ENCODE peak calls at places on chromosomes 2 and 18, in eight cellular contexts. J is cardiac fibroblast, O is cardiac muscle cell, T is GM13976, Q is natural killer cell, G is astrocyte of the spinal cord, S is GM10248, K is GM23338. X is an unnamed sample.
A peak's percentile ranks its signal among the peaks of the same experiment; 100 is the strongest.

GRCh38 chr2:143740431-143740830 is 611.2 kb downstream of the ARHGAP15 start:
- DNase-seq in K (no peak), S (no peak), Q (no peak), J (no peak), T (no peak), O (no peak), G (no peak), X (no peak)

GRCh38 chr18:10948421-10948820 is 200.9 kb downstream of the PIEZO2 start:
- DNase-seq in S (no peak), J (no peak), O (no peak), T (no peak), G (no peak), Q (no peak), K (no peak), X (no peak)

GRCh38 chr18:69161383-69162028 is 239.2 kb upstream of the DOK6 start:
- DNase-seq in O (peak; percentile 28), T (no peak), J (peak; percentile 51), S (no peak), G (peak; percentile 29), Q (no peak), K (no peak), X (no peak)

GRCh38 chr2:145066795-145067194 is 546.9 kb upstream of the ZEB2 start:
- DNase-seq in S (no peak), G (no peak), K (no peak), O (no peak), J (no peak), T (no peak), Q (no peak), X (no peak)

GRCh38 chr2:241563981-241564595 is 5.5 kb downstream of the BOK start:
- DNase-seq in T (no peak), Q (no peak), J (no peak), O (no peak), G (no peak), K (no peak), S (no peak), X (no peak)

GRCh38 chr2:79935771-79936657 is 368.5 kb downstream of the LRRTM1 start:
- DNase-seq in Q (no peak), O (peak; percentile 72), K (peak; percentile 92), G (peak; percentile 46), J (peak; percentile 78), S (no peak), T (no peak), X (no peak)

GRCh38 chr18:48827321-48828200 is 123.2 kb downstream of the SMAD7 start:
- DNase-seq in K (peak; percentile 76), S (no peak), J (peak; percentile 56), Q (no peak), T (no peak), O (peak; percentile 84), G (peak; percentile 91), X (no peak)

GRCh38 chr2:119428488-119429224 is 3.0 kb upstream of the TMEM37 start:
- DNase-seq in T (no peak), K (no peak), O (peak; percentile 68), S (no peak), J (no peak), G (no peak), Q (no peak), X (no peak)

GRCh38 chr2:26471278-26471677 is 6.6 kb downstream of the OTOF start:
- DNase-seq in T (no peak), K (peak; percentile 50), J (no peak), Q (no peak), S (no peak), O (no peak), G (no peak), X (no peak)

GRCh38 chr2:71923887-71924533 is 223.7 kb downstream of the CYP26B1 start:
- DNase-seq in G (peak; percentile 62), J (peak; percentile 84), T (peak; percentile 74), Q (no peak), O (peak; percentile 88), K (peak; percentile 96), S (peak; percentile 72), X (peak; percentile 49)

GRCh38 chr18:183769-184168 is 25.4 kb downstream of the USP14 start:
- DNase-seq in O (peak; percentile 5), T (no peak), G (peak; percentile 23), J (peak; percentile 45), Q (no peak), K (no peak), S (no peak), X (no peak)

GRCh38 chr2:236503100-236503499 is 66.5 kb upstream of the ACKR3 start:
- DNase-seq in G (no peak), T (no peak), Q (no peak), K (peak; percentile 63), O (no peak), S (no peak), J (no peak), X (no peak)
- TF ChIP-seq CTCF in G (peak; percentile 14), T (no peak), Q (no peak), K (peak; percentile 49), O (peak; percentile 19), S (peak; percentile 22), J (no peak), X (peak; percentile 26)

DNA sequence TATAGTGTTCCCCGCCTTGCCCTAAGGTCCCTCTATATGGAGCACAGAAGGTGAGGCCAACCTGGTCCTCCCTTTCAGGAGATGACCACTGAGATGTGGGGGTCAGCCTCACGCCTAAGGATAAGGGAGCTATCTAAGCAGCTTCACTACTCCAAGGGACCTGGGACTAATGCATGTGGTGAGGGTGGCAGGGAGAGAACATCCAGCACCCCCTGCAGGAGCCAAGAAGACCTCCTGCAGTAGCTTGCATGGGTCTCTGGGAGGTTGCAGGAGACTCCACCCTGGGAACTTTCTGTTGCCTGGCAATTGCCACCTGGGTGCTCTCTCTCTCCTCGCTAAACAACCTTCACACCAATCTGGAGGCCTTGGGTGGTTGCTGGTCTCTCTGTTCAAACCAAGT is 93.0 kb upstream of the KLHL29 start:
- DNase-seq in S (no peak), Q (no peak), J (no peak), T (no peak), K (no peak), G (no peak), O (no peak), X (no peak)
- TF ChIP-seq CTCF in S (no peak), Q (no peak), J (no peak), T (no peak), K (peak; percentile 32), G (no peak), O (no peak), X (no peak)

GRCh38 chr2:217790195-217790594 is 212.6 kb downstream of the TNS1 start:
- DNase-seq in J (peak; percentile 58), O (no peak), S (peak; percentile 44), T (peak; percentile 36), Q (no peak), K (peak; percentile 41), G (peak; percentile 5), X (no peak)
- TF ChIP-seq CTCF in J (no peak), O (no peak), S (no peak), T (no peak), Q (no peak), K (peak; percentile 7), G (no peak), X (no peak)

GRCh38 chr2:112118148-112118547 is 20.0 kb upstream of the FBLN7 start:
- DNase-seq in S (no peak), Q (no peak), T (no peak), O (no peak), G (no peak), K (peak; percentile 37), J (no peak), X (no peak)

GRCh38 chr2:112121682-112122254 is 16.4 kb upstream of the FBLN7 start:
- DNase-seq in T (peak; percentile 39), S (no peak), J (peak; percentile 79), K (peak; percentile 68), G (peak; percentile 63), O (peak; percentile 41), Q (no peak), X (peak; percentile 55)
- TF ChIP-seq CTCF in T (no peak), S (peak; percentile 49), J (peak; percentile 43), K (peak; percentile 60), G (peak; percentile 58), O (peak; percentile 66), Q (peak; percentile 64), X (peak; percentile 76)

X was measured in B cell.